ENCODE peak calls at places on chromosomes 7 and 10, in seven cellular contexts. One of them, this sample, is unnamed.

GRCh38 chr7:17599733-17600685 is 301.6 kb downstream of the AHR start:
- DNase-seq in NCI-H345: no peak
- DNase-seq in activated T-cell treated with anti-CD3 and anti-CD28 coated beads, Interleukin-2, amount 50 U/mL, for 4 hours: no peak
- DNase-seq in OCI-LY7: no peak
- DNase-seq in head of caudate nucleus: no peak
- DNase-seq in thoracic aorta: no peak
- DNase-seq in GM12878: no peak
- DNase-seq in this sample: no peak

GRCh38 chr7:35249537-35249907 is 4.4 kb downstream of the TBX20 start:
- DNase-seq in NCI-H345: no peak
- DNase-seq in activated T-cell treated with anti-CD3 and anti-CD28 coated beads, Interleukin-2, amount 50 U/mL, for 4 hours: no peak
- DNase-seq in OCI-LY7: no peak
- DNase-seq in head of caudate nucleus: no peak
- DNase-seq in thoracic aorta: no peak
- DNase-seq in GM12878: no peak
- DNase-seq in this sample: no peak

GRCh38 chr7:18096087-18096486 is 68.4 kb upstream of the PRPS1L1 start:
- DNase-seq in NCI-H345: peak
- DNase-seq in activated T-cell treated with anti-CD3 and anti-CD28 coated beads, Interleukin-2, amount 50 U/mL, for 4 hours: no peak
- DNase-seq in OCI-LY7: no peak
- DNase-seq in head of caudate nucleus: no peak
- DNase-seq in thoracic aorta: no peak
- DNase-seq in GM12878: no peak
- DNase-seq in this sample: no peak

GRCh38 chr7:55387062-55387965 is 22.2 kb downstream of the LANCL2 start:
- DNase-seq in NCI-H345: no peak
- DNase-seq in activated T-cell treated with anti-CD3 and anti-CD28 coated beads, Interleukin-2, amount 50 U/mL, for 4 hours: no peak
- DNase-seq in OCI-LY7: peak
- DNase-seq in head of caudate nucleus: no peak
- DNase-seq in thoracic aorta: no peak
- DNase-seq in GM12878: no peak
- DNase-seq in this sample: no peak

GRCh38 chr10:21570761-21571521 is 36.9 kb downstream of the MLLT10 start:
- DNase-seq in NCI-H345: no peak
- DNase-seq in activated T-cell treated with anti-CD3 and anti-CD28 coated beads, Interleukin-2, amount 50 U/mL, for 4 hours: no peak
- DNase-seq in OCI-LY7: no peak
- DNase-seq in head of caudate nucleus: no peak
- DNase-seq in thoracic aorta: no peak
- DNase-seq in GM12878: no peak
- DNase-seq in this sample: no peak

GRCh38 chr7:44393238-44394111 is 68.1 kb upstream of the CAMK2B start:
- DNase-seq in NCI-H345: no peak
- DNase-seq in activated T-cell treated with anti-CD3 and anti-CD28 coated beads, Interleukin-2, amount 50 U/mL, for 4 hours: no peak
- DNase-seq in OCI-LY7: no peak
- DNase-seq in head of caudate nucleus: no peak
- DNase-seq in thoracic aorta: no peak
- DNase-seq in GM12878: no peak
- DNase-seq in this sample: no peak

GRCh38 chr10:3165196-3165595 is 7.4 kb downstream of the PITRM1 start:
- DNase-seq in NCI-H345: no peak
- DNase-seq in activated T-cell treated with anti-CD3 and anti-CD28 coated beads, Interleukin-2, amount 50 U/mL, for 4 hours: no peak
- DNase-seq in OCI-LY7: no peak
- DNase-seq in head of caudate nucleus: no peak
- DNase-seq in thoracic aorta: no peak
- DNase-seq in GM12878: no peak
- DNase-seq in this sample: no peak

GRCh38 chr10:104894711-104895110 is 253.6 kb downstream of the SORCS3 start:
- DNase-seq in NCI-H345: no peak
- DNase-seq in activated T-cell treated with anti-CD3 and anti-CD28 coated beads, Interleukin-2, amount 50 U/mL, for 4 hours: no peak
- DNase-seq in OCI-LY7: no peak
- DNase-seq in head of caudate nucleus: no peak
- DNase-seq in thoracic aorta: no peak
- DNase-seq in GM12878: no peak
- DNase-seq in this sample: no peak

GRCh38 chr10:30059209-30060107 is at the start of gene JCAD:
- DNase-seq in NCI-H345: peak
- DNase-seq in activated T-cell treated with anti-CD3 and anti-CD28 coated beads, Interleukin-2, amount 50 U/mL, for 4 hours: peak
- DNase-seq in OCI-LY7: no peak
- DNase-seq in head of caudate nucleus: peak
- DNase-seq in thoracic aorta: no peak
- DNase-seq in GM12878: no peak
- DNase-seq in this sample: peak

GRCh38 chr7:70392870-70393269 is 739.1 kb upstream of the GALNT17 start:
- DNase-seq in NCI-H345: peak
- DNase-seq in activated T-cell treated with anti-CD3 and anti-CD28 coated beads, Interleukin-2, amount 50 U/mL, for 4 hours: no peak
- DNase-seq in OCI-LY7: no peak
- DNase-seq in head of caudate nucleus: no peak
- DNase-seq in thoracic aorta: no peak
- DNase-seq in GM12878: no peak
- DNase-seq in this sample: no peak

GRCh38 chr7:2198760-2199159 is 34.0 kb downstream of the MAD1L1 start:
- DNase-seq in NCI-H345: no peak
- DNase-seq in activated T-cell treated with anti-CD3 and anti-CD28 coated beads, Interleukin-2, amount 50 U/mL, for 4 hours: no peak
- DNase-seq in OCI-LY7: no peak
- DNase-seq in head of caudate nucleus: peak
- DNase-seq in thoracic aorta: no peak
- DNase-seq in GM12878: no peak
- DNase-seq in this sample: no peak

GRCh38 chr7:12239821-12240220 is 28.7 kb downstream of the TMEM106B start:
- DNase-seq in NCI-H345: no peak
- DNase-seq in activated T-cell treated with anti-CD3 and anti-CD28 coated beads, Interleukin-2, amount 50 U/mL, for 4 hours: no peak
- DNase-seq in OCI-LY7: no peak
- DNase-seq in head of caudate nucleus: no peak
- DNase-seq in thoracic aorta: no peak
- DNase-seq in GM12878: no peak
- DNase-seq in this sample: no peak

GRCh38 chr7:151012031-151012692 is 12.1 kb downstream of the ATG9B start:
- DNase-seq in NCI-H345: no peak
- DNase-seq in activated T-cell treated with anti-CD3 and anti-CD28 coated beads, Interleukin-2, amount 50 U/mL, for 4 hours: no peak
- DNase-seq in OCI-LY7: no peak
- DNase-seq in head of caudate nucleus: no peak
- DNase-seq in thoracic aorta: no peak
- DNase-seq in GM12878: no peak
- DNase-seq in this sample: no peak

GRCh38 chr10:116444527-116445142 is 17.0 kb downstream of the PNLIPRP3 start:
- DNase-seq in NCI-H345: peak
- DNase-seq in activated T-cell treated with anti-CD3 and anti-CD28 coated beads, Interleukin-2, amount 50 U/mL, for 4 hours: no peak
- DNase-seq in OCI-LY7: peak
- DNase-seq in head of caudate nucleus: no peak
- DNase-seq in thoracic aorta: no peak
- DNase-seq in GM12878: peak
- DNase-seq in this sample: peak

GRCh38 chr10:76711374-76711997 is 926.1 kb downstream of the KCNMA1 start:
- DNase-seq in NCI-H345: peak
- DNase-seq in activated T-cell treated with anti-CD3 and anti-CD28 coated beads, Interleukin-2, amount 50 U/mL, for 4 hours: no peak
- DNase-seq in OCI-LY7: no peak
- DNase-seq in head of caudate nucleus: no peak
- DNase-seq in thoracic aorta: no peak
- DNase-seq in GM12878: no peak
- DNase-seq in this sample: no peak

GRCh38 chr7:37354661-37355131 is 94.0 kb downstream of the ELMO1 start:
- DNase-seq in NCI-H345: no peak
- DNase-seq in activated T-cell treated with anti-CD3 and anti-CD28 coated beads, Interleukin-2, amount 50 U/mL, for 4 hours: peak
- DNase-seq in OCI-LY7: no peak
- DNase-seq in head of caudate nucleus: peak
- DNase-seq in thoracic aorta: peak
- DNase-seq in GM12878: no peak
- DNase-seq in this sample: peak

GRCh38 chr7:79217468-79217867 is 236.0 kb downstream of the MAGI2 start:
- DNase-seq in NCI-H345: no peak
- DNase-seq in activated T-cell treated with anti-CD3 and anti-CD28 coated beads, Interleukin-2, amount 50 U/mL, for 4 hours: no peak
- DNase-seq in OCI-LY7: no peak
- DNase-seq in head of caudate nucleus: no peak
- DNase-seq in thoracic aorta: no peak
- DNase-seq in GM12878: no peak
- DNase-seq in this sample: no peak

GRCh38 chr10:90857635-90858488 is at the start of gene HTR7:
- DNase-seq in NCI-H345: peak
- DNase-seq in activated T-cell treated with anti-CD3 and anti-CD28 coated beads, Interleukin-2, amount 50 U/mL, for 4 hours: peak
- DNase-seq in OCI-LY7: peak
- DNase-seq in head of caudate nucleus: peak
- DNase-seq in thoracic aorta: no peak
- DNase-seq in GM12878: no peak
- DNase-seq in this sample: peak

GRCh38 chr10:114261116-114261515 is 22.1 kb downstream of the VWA2 start:
- DNase-seq in NCI-H345: no peak
- DNase-seq in activated T-cell treated with anti-CD3 and anti-CD28 coated beads, Interleukin-2, amount 50 U/mL, for 4 hours: no peak
- DNase-seq in OCI-LY7: no peak
- DNase-seq in head of caudate nucleus: no peak
- DNase-seq in thoracic aorta: no peak
- DNase-seq in GM12878: no peak
- DNase-seq in this sample: no peak

GRCh38 chr10:122565766-122566206 is 5.2 kb downstream of the DMBT1 start:
- DNase-seq in NCI-H345: peak
- DNase-seq in activated T-cell treated with anti-CD3 and anti-CD28 coated beads, Interleukin-2, amount 50 U/mL, for 4 hours: peak
- DNase-seq in OCI-LY7: peak
- DNase-seq in head of caudate nucleus: peak
- DNase-seq in thoracic aorta: peak
- DNase-seq in GM12878: peak
- DNase-seq in this sample: peak

GRCh38 chr10:91163709-91164474 is 56.6 kb upstream of the PCGF5 start:
- DNase-seq in NCI-H345: no peak
- DNase-seq in activated T-cell treated with anti-CD3 and anti-CD28 coated beads, Interleukin-2, amount 50 U/mL, for 4 hours: peak
- DNase-seq in OCI-LY7: no peak
- DNase-seq in head of caudate nucleus: peak
- DNase-seq in thoracic aorta: peak
- DNase-seq in GM12878: no peak
- DNase-seq in this sample: peak

GRCh38 chr7:139936760-139937310 is 107.8 kb downstream of the TBXAS1 start:
- DNase-seq in NCI-H345: no peak
- DNase-seq in activated T-cell treated with anti-CD3 and anti-CD28 coated beads, Interleukin-2, amount 50 U/mL, for 4 hours: no peak
- DNase-seq in OCI-LY7: no peak
- DNase-seq in head of caudate nucleus: no peak
- DNase-seq in thoracic aorta: no peak
- DNase-seq in GM12878: no peak
- DNase-seq in this sample: no peak

GRCh38 chr7:99558306-99559275 is at the start of gene ZNF655:
- DNase-seq in NCI-H345: peak
- DNase-seq in activated T-cell treated with anti-CD3 and anti-CD28 coated beads, Interleukin-2, amount 50 U/mL, for 4 hours: peak
- DNase-seq in OCI-LY7: peak
- DNase-seq in head of caudate nucleus: peak
- DNase-seq in thoracic aorta: peak
- DNase-seq in GM12878: peak
- DNase-seq in this sample: peak

This sample was measured in tibial nerve.